ENCODE peak calls at places on chromosomes 13 and 19, in five cellular contexts. N is mesendoderm, B is astrocyte, M is Caco-2, Z is heart right ventricle. F is an unnamed sample. For H3K4me1 and H3K27me3, the result is how much of the 10 kb centered on the place peaks cover.

GRCh38 chr19:14091086-14091884 is 734 bp upstream of the SAMD1 start:
- DNase-seq in N (peak), Z (no peak), B (peak), M (peak), F (peak)

GRCh38 chr13:94552095-94552494 is 43.9 kb downstream of the TGDS start:
- DNase-seq in M (no peak), Z (no peak), N (no peak), B (no peak), F (no peak)

GRCh38 chr19:9205506-9206113 is 13.8 kb downstream of the OR7D4 start:
- DNase-seq in M (peak), Z (peak), B (peak), N (peak), F (peak)

GRCh38 chr13:90641884-90642283 is 705.6 kb upstream of the MIR17HG start:
- DNase-seq in B (no peak), N (no peak), M (no peak), Z (no peak), F (no peak)

GRCh38 chr13:112932971-112933370 is 36.0 kb upstream of the MCF2L start:
- DNase-seq in N (no peak), Z (no peak), B (no peak), M (no peak), F (no peak)

GRCh38 chr19:16594681-16595091 is 22.5 kb upstream of the SLC35E1 start:
- DNase-seq in B (no peak), M (no peak), N (no peak), Z (no peak), F (no peak)

GRCh38 chr13:68168448-68168847 is 938.3 kb upstream of the PCDH9 start:
- DNase-seq in B (peak), N (no peak), M (no peak), Z (no peak), F (no peak)

GRCh38 chr13:54016548-54016947 is 987.9 kb downstream of the OLFM4 start:
- DNase-seq in N (no peak), Z (no peak), M (no peak), B (no peak), F (no peak)

GRCh38 chr13:31045621-31046081 is 113.2 kb downstream of the TEX26 start:
- DNase-seq in Z (no peak), N (peak), M (peak), B (peak), F (peak)

GRCh38 chr19:3387645-3388589 is 21.5 kb downstream of the NFIC start:
- DNase-seq in M (no peak), N (no peak), B (no peak), Z (peak), F (peak)

GRCh38 chr13:49681837-49682236 is 9.4 kb downstream of the EBPL start:
- DNase-seq in B (peak), M (no peak), N (no peak), Z (no peak), F (no peak)

GRCh38 chr19:44847144-44848035 is 1.3 kb downstream of the NECTIN2 start:
- DNase-seq in Z (peak), N (peak), M (peak), B (peak), F (peak)

GRCh38 chr13:34721631-34722144 is 220.4 kb upstream of the NBEA start:
- DNase-seq in B (no peak), N (no peak), Z (no peak), M (no peak), F (no peak)

GRCh38 chr13:19184176-19184575 is 2.6 kb upstream of the TUBA3C start:
- DNase-seq in M (no peak), Z (no peak), N (no peak), B (no peak), F (no peak)

GRCh38 chr13:48078251-48078656 is 16.6 kb downstream of the MED4 start:
- DNase-seq in B (no peak), M (peak), N (peak), Z (no peak), F (no peak)

GRCh38 chr19:7863157-7863970 is 10.8 kb downstream of the PRR36 start:
- DNase-seq in N (peak), Z (no peak), B (no peak), M (no peak), F (no peak)

GRCh38 chr13:22176968-22177545 is 506.2 kb downstream of the FGF9 start:
- DNase-seq in Z (no peak), B (no peak), N (no peak), M (no peak), F (no peak)

GRCh38 chr19:46068345-46069258 is 27.8 kb upstream of the IGFL4 start:
- DNase-seq in B (peak), M (no peak), N (no peak), Z (no peak), F (peak)

GRCh38 chr19:34391813-34392212 is 12.4 kb upstream of the PDCD2L start:
- DNase-seq in N (no peak), Z (no peak), M (no peak), B (no peak), F (no peak)

DNA sequence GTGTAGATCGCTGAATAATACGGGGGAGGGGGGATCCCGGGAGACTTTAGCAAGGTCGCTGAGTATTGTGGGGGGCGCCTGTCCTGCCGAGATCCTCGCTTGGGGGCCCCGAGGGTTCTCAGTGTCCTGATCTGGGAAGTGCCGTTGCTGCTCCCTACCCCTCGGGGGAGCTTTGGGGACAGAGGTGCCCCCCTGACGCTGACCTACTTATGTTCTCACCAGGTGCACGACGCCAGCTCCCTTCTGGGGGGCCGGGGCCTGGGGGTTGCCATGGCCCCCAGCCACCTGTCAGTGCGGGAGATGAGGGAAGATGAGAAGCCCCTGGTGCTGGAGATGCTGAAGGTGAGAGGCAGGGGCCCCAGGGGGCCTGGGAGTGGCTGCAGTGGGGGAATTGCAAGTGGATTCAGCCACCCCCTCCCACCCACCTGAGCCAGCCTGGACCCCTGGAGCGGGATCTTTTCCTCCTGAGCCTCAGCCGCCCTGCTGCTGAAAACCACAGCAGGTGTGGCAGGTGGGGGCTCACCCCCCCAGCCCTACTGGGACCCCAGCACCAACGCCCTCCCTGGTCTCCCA is 537 bp downstream of the NAT14 start:
- DNase-seq in Z (no peak), B (no peak), M (no peak), N (peak), F (no peak)
- H3K4me1 ChIP-seq in Z (under half), B (under half), M (under half), N (under half), F (under half)

GRCh38 chr13:62084728-62085127 is 669.1 kb upstream of the PCDH20 start:
- DNase-seq in B (no peak), N (no peak), M (no peak), Z (no peak), F (no peak)

GRCh38 chr13:62085337-62085736 is 669.7 kb upstream of the PCDH20 start:
- DNase-seq in B (no peak), N (peak), Z (no peak), M (no peak), F (no peak)

GRCh38 chr13:62092536-62092935 is 676.9 kb upstream of the PCDH20 start:
- DNase-seq in Z (no peak), N (no peak), M (no peak), B (no peak), F (no peak)

GRCh38 chr13:62085832-62086231 is 670.2 kb upstream of the PCDH20 start:
- DNase-seq in B (no peak), N (peak), Z (no peak), M (no peak), F (no peak)

GRCh38 chr13:62088155-62088554 is 672.5 kb upstream of the PCDH20 start:
- DNase-seq in N (no peak), M (no peak), B (no peak), Z (no peak), F (no peak)
- H3K27me3 ChIP-seq in N (under half), M (under half), B (under half), Z (under half), F (under half)

DNA sequence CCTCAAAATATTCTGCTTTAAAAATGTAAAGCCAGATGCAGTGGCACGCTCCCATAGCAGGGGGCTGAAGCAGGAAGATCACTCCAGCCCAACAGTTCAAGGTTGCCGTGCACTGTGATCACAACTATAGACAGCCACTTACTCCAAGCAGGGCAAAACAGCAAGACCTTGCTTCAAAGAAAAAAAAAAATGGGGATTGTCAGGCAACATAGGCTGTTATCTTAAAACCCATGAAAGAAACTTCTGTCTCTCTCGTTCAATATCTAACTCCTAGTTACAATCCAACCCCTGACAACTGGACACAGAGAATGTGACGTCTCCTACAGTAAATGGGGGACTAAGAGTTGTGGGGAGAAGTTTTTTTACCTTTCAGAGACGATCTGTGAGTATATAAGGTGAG is 17.4 kb downstream of the ELF1 start:
- DNase-seq in N (no peak), B (no peak), Z (no peak), M (no peak), F (no peak)
- H3K4me1 ChIP-seq in N (under half), B (under half), Z (under half), M (half or more), F (under half)

GRCh38 chr19:19181614-19182013 is 10.3 kb downstream of the BORCS8 start:
- DNase-seq in Z (no peak), M (no peak), B (no peak), N (no peak), F (no peak)
- H3K27me3 ChIP-seq in Z (under half), M (under half), B (under half), N (under half), F (under half)

DNA sequence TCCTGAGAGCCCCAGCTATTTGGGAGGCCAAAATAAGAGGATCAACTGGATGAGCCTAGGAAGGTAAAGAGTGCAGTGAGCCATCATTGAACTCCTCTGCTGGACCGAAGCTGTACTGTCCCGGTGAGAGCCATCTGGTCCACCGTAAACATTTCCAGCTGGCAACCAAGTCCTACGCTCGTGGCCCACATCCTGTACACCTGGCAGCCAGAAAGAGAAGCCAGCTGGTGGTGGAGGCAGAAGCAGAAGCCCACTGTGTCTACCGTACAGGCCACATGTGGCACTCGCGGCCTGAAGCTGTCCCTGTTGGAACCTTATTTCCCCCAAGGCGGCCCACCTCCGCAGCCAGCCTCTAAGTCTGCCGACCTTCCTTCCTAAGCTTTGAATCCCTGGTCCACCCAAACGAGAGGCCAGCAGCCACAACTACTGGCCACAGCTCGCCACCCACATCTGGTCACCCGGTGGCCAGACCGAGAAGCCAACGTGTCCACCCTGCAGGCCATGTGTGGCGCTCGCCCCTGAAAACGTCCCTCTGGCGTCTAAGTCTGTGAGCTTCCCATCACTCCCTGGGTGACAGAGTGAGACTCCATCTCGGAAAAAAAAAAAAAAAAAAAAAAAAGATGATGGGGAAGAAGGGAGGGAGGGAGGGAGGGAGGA is 14.2 kb upstream of the ZNF91 start:
- DNase-seq in M (no peak), B (no peak), N (no peak), Z (no peak), F (no peak)
- H3K4me1 ChIP-seq in M (under half), B (under half), N (under half), Z (under half), F (under half)

DNA sequence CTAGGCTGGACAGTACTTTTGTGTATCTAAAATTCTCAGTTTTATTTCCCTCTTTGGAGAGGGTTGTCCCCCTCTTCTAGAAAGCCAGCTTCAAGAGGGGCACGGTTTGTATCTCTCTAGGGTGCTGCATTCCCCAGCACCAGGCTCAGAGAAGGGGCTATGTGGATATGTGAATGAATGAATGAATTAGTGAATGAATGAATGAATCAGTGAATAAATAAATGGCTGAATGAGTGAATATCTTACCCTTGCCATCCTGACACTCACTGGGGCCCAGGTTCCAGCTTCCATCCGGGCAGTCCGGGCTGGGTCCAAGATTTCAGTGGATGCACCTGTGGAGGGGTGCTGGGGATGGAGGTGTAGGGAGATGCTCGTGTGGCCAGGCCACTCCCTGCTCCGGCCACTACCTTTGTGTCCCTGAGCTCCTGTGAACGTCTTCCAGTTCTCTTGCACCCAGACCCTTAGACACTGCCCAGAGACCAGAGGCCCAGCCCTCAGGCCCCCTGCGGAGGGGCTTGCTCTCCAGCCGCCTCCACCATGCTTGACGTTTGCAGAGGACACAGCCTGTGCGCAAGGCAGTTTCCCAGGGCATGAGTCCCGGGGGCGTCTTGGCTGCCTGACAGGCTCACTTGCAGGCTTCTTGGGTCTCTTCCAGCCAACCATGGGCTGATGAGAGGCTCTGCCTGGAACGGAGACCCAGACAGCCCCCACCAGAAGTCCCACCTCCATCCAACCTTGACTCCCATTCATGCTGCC is 2.8 kb upstream of the KCNN1 start:
- DNase-seq in M (no peak), Z (no peak), B (no peak), N (no peak), F (no peak)
- H3K27me3 ChIP-seq in M (under half), Z (half or more), B (under half), N (under half), F (under half)

DNA sequence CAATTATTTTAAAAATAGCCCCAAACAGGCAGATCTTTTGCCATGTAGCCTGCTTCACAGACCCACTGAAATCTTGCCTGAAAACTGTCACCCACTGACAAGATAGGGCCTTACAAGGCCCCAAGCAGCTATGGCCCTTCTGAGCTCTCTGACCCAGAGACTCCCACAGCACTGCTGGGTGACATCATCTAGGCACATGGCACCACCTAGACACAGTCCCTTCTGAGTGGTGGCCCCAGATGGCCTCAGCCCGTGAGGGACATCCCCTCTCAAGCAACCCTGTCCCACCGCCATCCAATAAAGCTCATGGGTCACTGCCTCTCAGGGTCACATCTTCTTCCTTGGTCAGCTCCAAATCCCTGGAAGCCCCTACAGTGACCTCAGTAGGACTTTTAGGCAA is 65.0 kb upstream of the DOCK9 start:
- DNase-seq in N (no peak), M (no peak), Z (no peak), B (no peak), F (no peak)
- H3K4me1 ChIP-seq in N (under half), M (under half), Z (under half), B (under half), F (under half)

DNA sequence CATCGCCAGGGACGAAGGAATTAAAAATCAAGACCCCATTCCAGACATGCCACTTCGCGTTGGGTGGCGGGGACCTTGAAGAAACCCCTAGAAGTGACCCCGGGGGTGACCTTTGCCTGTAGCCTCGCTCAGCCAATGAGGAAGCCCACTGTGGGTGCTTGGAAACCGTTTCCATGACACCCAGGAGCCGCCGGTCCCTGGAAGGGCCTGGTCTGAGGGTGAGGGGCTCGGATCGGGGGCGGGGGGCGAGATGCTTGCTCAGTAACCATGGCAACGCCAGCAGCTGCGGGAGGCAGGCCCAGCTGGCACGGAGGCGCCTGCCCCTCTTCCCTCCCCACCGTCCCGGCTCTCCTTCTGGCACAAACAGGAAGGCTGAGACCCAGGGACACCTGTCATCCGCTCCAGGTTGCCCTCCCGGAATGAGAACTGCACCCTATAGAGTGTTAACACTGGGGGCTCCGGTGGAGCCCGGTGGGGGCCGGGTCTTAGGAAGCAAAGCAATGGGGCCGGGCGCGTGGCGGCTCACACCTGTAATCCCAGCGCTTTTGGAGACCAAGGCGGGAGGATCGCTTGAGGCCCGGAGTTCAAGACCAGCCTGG is 54.4 kb upstream of the PTPRS start:
- DNase-seq in B (no peak), Z (no peak), M (no peak), N (no peak), F (no peak)
- H3K27me3 ChIP-seq in B (half or more), Z (half or more), M (under half), N (under half), F (half or more)